ENCODE peak calls at places on chromosomes 4 and X, in ten cellular contexts. G, F, O, M, N, Q, W, E, R and Y are unnamed samples.
A peak's percentile ranks its signal among the peaks of the same experiment; 100 is the strongest.

GRCh38 chr4:93495346-93495745 is 333.2 kb upstream of the ATOH1 start:
- DNase-seq in N (no peak), W (no peak), E (no peak), M (no peak), Q (no peak), G (no peak), F (no peak), R (no peak), O (no peak), Y (no peak)

GRCh38 chr4:11700751-11701226 is 272.1 kb upstream of the HS3ST1 start:
- DNase-seq in F (peak; percentile 74), O (no peak), Q (no peak), M (no peak), R (no peak), N (no peak), E (no peak), G (no peak), W (no peak), Y (no peak)

GRCh38 chrX:38318606-38319005 is 8.7 kb downstream of the RPGR start:
- DNase-seq in W (no peak), R (no peak), N (no peak), F (no peak), G (no peak), Q (no peak), E (no peak), O (no peak), M (no peak), Y (no peak)

GRCh38 chr4:8394125-8394524 is 46.4 kb downstream of the ACOX3 start:
- DNase-seq in N (peak; percentile 91), E (peak; percentile 37), W (peak; percentile 88), M (no peak), R (no peak), O (peak; percentile 27), F (peak; percentile 31), G (peak; percentile 67), Q (peak; percentile 59), Y (peak; percentile 89)

GRCh38 chr4:163196904-163197505 is 30.3 kb upstream of the NAF1 start:
- DNase-seq in G (no peak), F (no peak), N (no peak), E (no peak), R (no peak), O (no peak), Q (no peak), W (no peak), M (no peak), Y (no peak)

GRCh38 chr4:22897520-22898108 is 204.9 kb downstream of the GBA3 start:
- DNase-seq in O (peak; percentile 10), E (peak; percentile 28), M (peak; percentile 3), W (peak; percentile 2), R (peak; percentile 5), F (peak; percentile 5), G (no peak), Q (no peak), N (no peak), Y (no peak)

GRCh38 chr4:53705151-53705764 is 114.0 kb upstream of the LNX1 start:
- DNase-seq in G (no peak), R (no peak), M (no peak), E (no peak), O (no peak), W (no peak), Q (no peak), F (no peak), N (no peak), Y (no peak)

GRCh38 chrX:9466115-9466495 is 1.2 kb downstream of the TBL1X start:
- DNase-seq in Q (peak; percentile 16), G (peak; percentile 32), O (peak; percentile 63), F (peak; percentile 21), E (peak; percentile 51), W (peak; percentile 63), R (no peak), M (peak; percentile 10), N (peak; percentile 88), Y (peak; percentile 44)

GRCh38 chr4:3288571-3289094 is 4.2 kb upstream of the RGS12 start:
- DNase-seq in G (no peak), Q (no peak), R (no peak), E (peak; percentile 23), M (no peak), O (no peak), W (no peak), F (no peak), N (no peak), Y (no peak)

GRCh38 chrX:45765726-45766125 is 565.0 kb upstream of the DIPK2B start:
- DNase-seq in G (no peak), W (no peak), Q (no peak), E (no peak), F (no peak), N (no peak), R (no peak), M (no peak), O (no peak), Y (no peak)

GRCh38 chr4:16056681-16057400 is 27.0 kb downstream of the PROM1 start:
- DNase-seq in R (no peak), M (no peak), F (no peak), E (no peak), G (no peak), W (no peak), Q (no peak), O (peak; percentile 44), N (no peak), Y (no peak)

GRCh38 chr4:101114936-101115372 is 232.4 kb downstream of the PPP3CA start:
- DNase-seq in Q (no peak), F (peak; percentile 83), G (no peak), M (no peak), W (no peak), O (no peak), N (no peak), R (no peak), E (no peak), Y (no peak)

GRCh38 chr4:173168396-173169177 is at the start of gene GALNT7:
- DNase-seq in N (peak; percentile 87), R (peak; percentile 60), Q (peak; percentile 17), G (peak; percentile 46), M (peak; percentile 75), F (peak; percentile 52), W (peak; percentile 51), E (peak; percentile 81), O (peak; percentile 84), Y (peak; percentile 92)

DNA sequence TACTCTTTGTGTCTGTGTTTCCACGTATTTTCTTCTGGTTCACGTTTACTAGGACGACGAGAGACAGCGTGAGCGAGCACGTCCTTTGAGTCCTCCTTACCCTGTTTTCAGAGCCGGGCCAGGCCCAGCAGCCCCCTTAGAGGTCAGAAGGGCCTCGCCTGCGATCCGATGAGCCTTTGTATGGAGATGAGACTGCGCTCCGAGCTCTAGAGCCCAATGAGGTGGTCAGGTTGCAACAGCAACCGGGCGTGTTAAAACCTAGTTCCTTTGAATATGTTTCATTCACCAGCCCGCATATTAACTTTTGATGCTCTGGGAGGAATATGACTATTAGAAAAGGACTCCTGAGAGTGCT is 55.6 kb upstream of the TADA2B start:
- DNase-seq in M (no peak), F (peak; percentile 37), N (no peak), O (no peak), E (no peak), G (peak; percentile 46), R (no peak), Q (no peak), W (peak; percentile 33), Y (no peak)
- TF ChIP-seq POLR2A in M (no peak), F (no peak), N (no peak), O (no peak), E (no peak), G (no peak), R (no peak), Q (no peak), W (no peak), Y (no peak)

GRCh38 chr4:139301143-139301820 is at the start of gene NAA15:
- DNase-seq in Q (peak; percentile 93), W (peak; percentile 99), N (peak; percentile 99), O (peak; percentile 98), R (peak; percentile 52), M (peak; percentile 84), G (peak; percentile 97), F (peak; percentile 97), E (peak; percentile 98), Y (peak; percentile 97)
- TF ChIP-seq POLR2A in Q (peak; percentile 67), W (peak; percentile 97), N (peak; percentile 87), O (peak; percentile 72), R (peak; percentile 50), M (peak; percentile 52), G (no peak), F (peak; percentile 77), E (no peak), Y (peak; percentile 90)

GRCh38 chrX:16699389-16699788 is 13.1 kb downstream of the CTPS2 start:
- DNase-seq in G (no peak), O (no peak), E (no peak), M (no peak), N (no peak), Q (no peak), W (no peak), F (no peak), R (no peak), Y (no peak)

GRCh38 chrX:16696956-16697355 is 15.5 kb downstream of the CTPS2 start:
- DNase-seq in W (peak; percentile 39), E (no peak), R (no peak), G (no peak), Q (no peak), O (peak; percentile 31), N (no peak), M (no peak), F (no peak), Y (no peak)

GRCh38 chrX:16700734-16701133 is 11.7 kb downstream of the CTPS2 start:
- DNase-seq in W (no peak), N (no peak), M (no peak), Q (no peak), O (peak; percentile 20), F (no peak), G (no peak), R (no peak), E (no peak), Y (no peak)

GRCh38 chrX:16695079-16695676 is 17.3 kb downstream of the CTPS2 start:
- DNase-seq in W (peak; percentile 65), Q (peak; percentile 81), R (no peak), O (peak; percentile 83), M (peak; percentile 33), F (peak; percentile 65), E (peak; percentile 72), N (no peak), G (peak; percentile 23), Y (peak; percentile 49)
- TF ChIP-seq POLR2A in W (no peak), Q (no peak), R (no peak), O (no peak), M (no peak), F (no peak), E (no peak), N (no peak), G (no peak), Y (no peak)

DNA sequence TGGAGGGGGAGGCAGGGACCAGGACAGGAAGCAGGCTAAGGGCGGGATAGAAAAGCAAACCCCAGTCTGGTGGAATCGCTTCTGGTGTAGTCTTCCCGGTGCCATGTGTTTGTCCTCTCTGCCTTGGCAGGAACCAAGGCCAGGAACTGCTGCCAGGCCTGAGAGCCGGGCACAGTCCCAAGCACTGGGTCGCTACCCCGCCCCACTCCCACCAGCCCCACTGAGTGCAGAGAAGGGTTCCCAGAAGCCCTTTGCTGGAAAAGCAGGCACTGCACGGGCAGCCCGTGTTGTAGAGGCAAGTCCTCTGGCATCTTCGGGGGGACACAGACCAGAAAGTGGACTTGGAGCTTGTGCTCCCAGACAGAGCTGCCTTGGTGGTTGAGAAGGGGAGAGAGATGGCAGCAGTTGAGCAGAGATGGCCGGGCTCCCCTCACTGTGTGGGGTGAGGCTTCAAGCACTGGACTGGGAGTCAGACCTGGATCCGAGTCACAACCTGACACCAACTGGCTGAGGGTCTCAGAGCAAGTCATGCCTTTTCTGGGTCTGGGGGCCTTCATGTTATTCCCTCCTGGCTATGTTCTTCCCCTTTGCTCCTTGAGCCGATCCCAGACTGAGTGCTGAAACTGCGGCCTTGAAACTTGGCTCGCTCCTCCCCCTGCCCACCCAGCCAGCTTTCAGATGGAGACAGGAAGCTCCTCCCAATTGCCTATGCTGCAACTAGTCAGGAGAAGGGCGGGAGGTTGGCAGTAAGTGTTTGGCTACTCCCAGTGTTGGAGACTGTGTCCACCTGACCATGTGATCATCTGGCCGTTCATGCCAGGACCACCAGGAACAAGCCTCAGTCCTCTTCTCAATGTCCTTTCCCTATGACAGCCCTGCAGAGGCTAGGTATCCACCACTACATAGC is 59.7 kb upstream of the MTM1 start:
- DNase-seq in M (no peak), N (peak; percentile 87), R (no peak), E (peak; percentile 65), F (peak; percentile 10), W (peak; percentile 85), Q (peak; percentile 25), O (peak; percentile 83), G (peak; percentile 42), Y (peak; percentile 47)
- TF ChIP-seq POLR2A in M (no peak), N (no peak), R (no peak), E (no peak), F (no peak), W (peak; percentile 57), Q (no peak), O (no peak), G (no peak), Y (no peak)